ENCODE peak calls at places on chromosomes 3 and 15, in nine cellular contexts. L is thyroid gland; C is hepatocyte; S is heart left ventricle; Q is IMR-90; K is left ventricle myocardium inferior; J is RWPE2; I is pancreas; D is effector memory CD4-positive, alpha-beta T cell. H is an unnamed sample.

GRCh38 chr3:8506611-8507061 is 5.0 kb downstream of the LMCD1 start:
- DNase-seq in L (peak; percentile 18), C (no peak), S (no peak), Q (peak; percentile 81), K (no peak), J (no peak), I (no peak), D (no peak), H (no peak)

GRCh38 chr3:188578579-188579363 is 424.8 kb downstream of the LPP start:
- DNase-seq in L (peak; percentile 12), C (no peak), S (peak; percentile 78), Q (peak; percentile 91), K (peak; percentile 62), J (no peak), I (no peak), D (no peak), H (peak; percentile 70)

GRCh38 chr15:68637755-68638405 is 59.1 kb downstream of the CORO2B start:
- DNase-seq in L (peak; percentile 30), C (no peak), S (peak; percentile 68), Q (peak; percentile 48), K (peak; percentile 77), J (no peak), I (no peak), D (no peak), H (no peak)

GRCh38 chr3:194994551-194994981 is 276.4 kb downstream of the XXYLT1 start:
- DNase-seq in L (no peak), C (no peak), S (no peak), Q (no peak), K (no peak), J (no peak), I (peak; percentile 34), D (no peak), H (no peak)

GRCh38 chr3:120274739-120275167 is 10.3 kb downstream of the GPR156 start:
- DNase-seq in L (peak; percentile 61), C (no peak), S (peak; percentile 14), Q (peak; percentile 25), K (peak; percentile 38), J (no peak), I (no peak), D (no peak), H (no peak)

GRCh38 chr3:126613481-126614187 is 41.3 kb downstream of the TXNRD3 start:
- DNase-seq in L (no peak), C (no peak), S (no peak), Q (peak; percentile 11), K (no peak), J (no peak), I (no peak), D (no peak), H (no peak)

GRCh38 chr3:105676621-105677300 is 192.1 kb downstream of the CBLB start:
- DNase-seq in L (no peak), C (no peak), S (no peak), Q (no peak), K (no peak), J (no peak), I (no peak), D (no peak), H (no peak)

GRCh38 chr15:79640206-79640605 is 208.1 kb downstream of the MINAR1 start:
- DNase-seq in L (no peak), C (peak; percentile 59), S (peak; percentile 43), Q (peak; percentile 84), K (peak; percentile 15), J (peak; percentile 73), I (no peak), D (no peak), H (no peak)

GRCh38 chr3:120487079-120487693 is 36.4 kb upstream of the FSTL1 start:
- DNase-seq in L (no peak), C (no peak), S (no peak), Q (peak; percentile 85), K (peak; percentile 23), J (no peak), I (no peak), D (no peak), H (no peak)

GRCh38 chr3:183287301-183287971 is 34.4 kb downstream of the B3GNT5 start:
- DNase-seq in L (no peak), C (peak; percentile 48), S (no peak), Q (peak; percentile 93), K (no peak), J (no peak), I (no peak), D (peak; percentile 30), H (no peak)
- H3K27ac ChIP-seq in L (no peak overlapping the region), C (peak overlapping the region; percentile 52), S (no peak overlapping the region), Q (peak overlapping the region; percentile 40), K (peak overlapping the region; percentile 3), J (peak overlapping the region; percentile 94), I (no peak overlapping the region), D (peak overlapping the region; percentile 68), H (no peak overlapping the region)

DNA sequence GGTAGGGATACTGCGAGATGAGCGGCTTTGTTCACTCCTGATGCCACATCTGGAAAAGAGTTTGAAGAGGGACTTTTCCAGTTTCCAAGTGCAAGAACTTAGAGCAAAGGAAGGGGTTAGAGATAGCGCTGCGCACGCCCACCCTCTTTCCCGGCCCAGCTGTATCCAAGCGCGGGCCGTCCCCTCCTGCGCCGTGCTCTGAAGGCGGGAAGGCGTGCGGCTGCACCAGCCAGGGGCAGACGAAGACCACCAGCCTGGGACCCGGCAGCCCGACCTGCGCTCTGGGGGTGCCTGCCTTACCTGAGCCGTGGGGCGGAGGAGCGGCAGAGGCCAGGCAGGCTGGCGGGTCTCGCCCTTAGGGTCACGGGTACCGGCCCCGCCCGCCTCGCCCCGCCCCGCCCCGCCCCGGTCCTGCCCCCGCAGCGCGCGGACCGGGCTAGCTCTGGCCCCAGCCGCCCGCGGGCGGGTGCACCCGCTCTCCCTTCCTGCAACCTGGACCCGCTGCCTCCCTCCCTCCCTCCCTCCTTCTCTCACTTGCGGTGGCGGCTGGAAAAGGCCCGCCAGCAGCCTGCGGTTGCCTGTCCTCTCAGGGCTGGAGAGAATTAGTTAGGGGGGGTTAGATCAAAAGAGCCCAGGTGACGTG is at the start of gene WDR72:
- DNase-seq in L (peak; percentile 81), C (peak; percentile 62), S (no peak), Q (no peak), K (no peak), J (no peak), I (peak; percentile 60), D (no peak), H (peak; percentile 84)
- H3K4me3 ChIP-seq in L (peak within 1 kb of the TSS; percentile 18), C (peak within 1 kb of the TSS; percentile 36), S (no peak within 1 kb of the TSS), Q (no peak within 1 kb of the TSS), K (peak within 1 kb of the TSS; percentile 49), J (no peak within 1 kb of the TSS), I (peak within 1 kb of the TSS; percentile 48), D (no peak within 1 kb of the TSS), H (peak within 1 kb of the TSS; percentile 93)

GRCh38 chr3:37493485-37494080 is 319.2 kb upstream of the LRRFIP2 start:
- DNase-seq in L (no peak), C (no peak), S (no peak), Q (no peak), K (no peak), J (no peak), I (no peak), D (no peak), H (no peak)

GRCh38 chr3:37491776-37492175 is 317.4 kb upstream of the LRRFIP2 start:
- DNase-seq in L (no peak), C (no peak), S (no peak), Q (no peak), K (no peak), J (no peak), I (no peak), D (no peak), H (no peak)

GRCh38 chr3:37492977-37493471 is 318.6 kb upstream of the LRRFIP2 start:
- DNase-seq in L (no peak), C (no peak), S (peak; percentile 33), Q (no peak), K (no peak), J (no peak), I (no peak), D (no peak), H (no peak)

GRCh38 chr3:37492468-37492867 is 318.1 kb upstream of the LRRFIP2 start:
- DNase-seq in L (no peak), C (no peak), S (no peak), Q (no peak), K (no peak), J (no peak), I (no peak), D (no peak), H (no peak)

DNA sequence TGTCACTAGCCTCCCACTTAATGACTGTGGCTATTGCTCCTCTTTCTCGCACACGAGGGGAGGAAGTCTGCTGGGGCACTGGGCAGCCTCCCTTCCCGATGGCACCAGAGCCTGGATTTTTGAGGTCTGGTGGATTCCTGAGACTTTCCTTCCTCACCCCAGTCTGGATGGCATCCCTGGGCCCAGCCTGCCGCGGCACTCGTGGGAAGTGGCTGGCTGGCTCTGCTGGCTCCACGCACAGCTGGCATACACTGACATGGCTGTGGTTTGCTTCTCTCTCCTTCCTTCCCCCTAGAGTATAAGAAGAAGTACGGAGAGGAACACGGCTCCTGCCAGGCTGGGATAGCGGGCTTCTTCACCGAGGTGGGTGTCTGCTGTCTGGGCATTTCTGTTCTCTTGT is 319.8 kb upstream of the LRRFIP2 start:
- DNase-seq in L (no peak), C (no peak), S (no peak), Q (no peak), K (no peak), J (no peak), I (no peak), D (no peak), H (no peak)
- H3K27ac ChIP-seq in L (no peak overlapping the region), C (no peak overlapping the region), S (peak overlapping the region; percentile 4), Q (no peak overlapping the region), K (peak overlapping the region; percentile 82), J (no peak overlapping the region), I (no peak overlapping the region), D (no peak overlapping the region), H (no peak overlapping the region)

GRCh38 chr15:88897142-88897455 is 1.8 kb upstream of the HAPLN3 start:
- DNase-seq in L (no peak), C (no peak), S (no peak), Q (no peak), K (no peak), J (no peak), I (no peak), D (peak; percentile 48), H (no peak)

GRCh38 chr15:88896339-88897033 is 1.1 kb upstream of the HAPLN3 start:
- DNase-seq in L (no peak), C (no peak), S (no peak), Q (no peak), K (no peak), J (peak; percentile 64), I (no peak), D (no peak), H (no peak)

GRCh38 chr15:88891540-88892254 is 3.6 kb downstream of the HAPLN3 start:
- DNase-seq in L (no peak), C (no peak), S (no peak), Q (no peak), K (no peak), J (peak; percentile 62), I (no peak), D (no peak), H (no peak)

GRCh38 chr15:88894819-88895767 is at the start of gene HAPLN3:
- DNase-seq in L (peak; percentile 47), C (peak; percentile 70), S (no peak), Q (peak; percentile 47), K (no peak), J (peak; percentile 79), I (peak; percentile 62), D (peak; percentile 24), H (peak; percentile 79)

DNA sequence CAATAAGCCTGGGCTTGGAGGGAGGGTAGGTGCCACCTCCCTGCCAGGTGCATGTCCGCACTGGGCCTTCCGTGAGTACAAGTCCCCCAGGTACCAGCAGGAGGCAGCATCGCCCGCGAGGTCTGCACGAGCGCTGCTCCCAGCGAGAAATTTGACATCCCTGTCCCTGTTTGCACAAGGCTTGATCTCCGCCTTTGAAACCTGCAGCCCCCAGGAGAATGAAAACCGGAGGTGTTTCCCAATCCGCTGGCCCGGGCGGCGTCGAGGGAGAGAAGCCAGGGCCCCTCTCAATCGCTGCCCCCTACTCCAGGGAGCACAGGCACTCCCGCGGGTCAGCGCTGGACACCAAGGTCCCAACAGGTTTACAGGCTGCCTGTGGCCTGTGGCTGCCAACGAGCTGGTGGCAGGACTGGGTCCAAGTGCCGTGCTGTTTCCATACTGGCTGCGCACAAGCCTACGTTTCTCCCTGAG is 961 bp downstream of the HAPLN3 start:
- DNase-seq in L (peak; percentile 69), C (peak; percentile 85), S (no peak), Q (no peak), K (peak; percentile 58), J (peak; percentile 83), I (peak; percentile 86), D (peak; percentile 66), H (peak; percentile 85)
- H3K4me3 ChIP-seq in L (no peak overlapping the region), C (peak overlapping the region; percentile 41), S (peak overlapping the region; percentile 51), Q (no peak overlapping the region), K (peak overlapping the region; percentile 67), J (peak overlapping the region; percentile 42), I (no peak overlapping the region), D (peak overlapping the region; percentile 96), H (no peak overlapping the region)

H was measured in kidney.